ENCODE peak calls at places on chromosome 2, in five cellular contexts. Q is HFFc6, T is astrocyte of the spinal cord, V is HTR-8/SVneo, Y is kidney glomerular epithelial cell. S is an unnamed sample.

GRCh38 chr2:164917296-164917903 is 37.9 kb downstream of the SLC38A11 start:
- DNase-seq in Q (peak; percentile 36), T (peak; percentile 50), Y (peak; percentile 52), V (no peak), S (peak; percentile 30)

GRCh38 chr2:239290618-239291504 is 110.0 kb downstream of the HDAC4 start:
- DNase-seq in Y (no peak), V (no peak), Q (no peak), T (peak; percentile 72), S (peak; percentile 13)

GRCh38 chr2:238289574-238289973 is 1.2 kb upstream of the PER2 start:
- DNase-seq in Y (no peak), T (no peak), V (no peak), Q (no peak), S (peak; percentile 12)

GRCh38 chr2:46899053-46899452 is 16.6 kb downstream of the MCFD2 start:
- DNase-seq in V (no peak), Q (no peak), Y (no peak), T (no peak), S (no peak)

GRCh38 chr2:18790465-18791171 is 201.2 kb upstream of the NT5C1B start:
- DNase-seq in Y (no peak), V (no peak), Q (no peak), T (no peak), S (no peak)

GRCh38 chr2:40093036-40093673 is 314.1 kb upstream of the THUMPD2 start:
- DNase-seq in Q (peak; percentile 42), T (peak; percentile 68), V (no peak), Y (no peak), S (no peak)

GRCh38 chr2:239002591-239002959 is 154.7 kb downstream of the TWIST2 start:
- DNase-seq in Q (no peak), Y (no peak), T (no peak), V (no peak), S (no peak)

GRCh38 chr2:67289921-67290371 is 107.2 kb upstream of the ETAA1 start:
- DNase-seq in Q (peak; percentile 88), Y (peak; percentile 93), T (peak; percentile 60), V (peak; percentile 13), S (no peak)

GRCh38 chr2:207332473-207333212 is 166.9 kb upstream of the KLF7 start:
- DNase-seq in V (no peak), Q (no peak), Y (no peak), T (peak; percentile 27), S (no peak)

GRCh38 chr2:210546424-210547223 is 9.8 kb upstream of the CPS1 start:
- DNase-seq in Q (no peak), V (no peak), Y (no peak), T (no peak), S (peak; percentile 14)

GRCh38 chr2:214484239-214484638 is 73.4 kb downstream of the VWC2L start:
- DNase-seq in T (no peak), Y (no peak), Q (no peak), V (no peak), S (no peak)

GRCh38 chr2:147588191-147588590 is 256.6 kb upstream of the ACVR2A start:
- DNase-seq in Q (no peak), T (peak; percentile 33), V (peak; percentile 18), Y (peak; percentile 78), S (no peak)